ENCODE peak calls at places on chromosomes 11 and 22, in eight cellular contexts. E is non-pigmented ciliary epithelial cell; J is neural crest cell; Z is posterior cingulate gyrus; R is HFFc6; N is stimulated activated CD4-positive, alpha-beta T cell treated with anti-CD3 and anti-CD28 coated beads, Interleukin-4, amount 100 ng/mL, for 48 hours; G is astrocyte of the spinal cord; A is lower lobe of right lung. W is an unnamed sample.

GRCh38 chr22:37043828-37044538 is 7.6 kb upstream of the KCTD17 start:
- DNase-seq in E (no peak), J (peak), Z (no peak), R (peak), N (peak), G (no peak), A (peak), W (peak)

GRCh38 chr11:28525636-28526405 is 417.6 kb downstream of the METTL15 start:
- DNase-seq in E (no peak), J (no peak), Z (no peak), R (no peak), N (no peak), G (no peak), A (no peak), W (no peak)

GRCh38 chr11:11148104-11148509 is 204.9 kb downstream of the CSNK2A3 start:
- DNase-seq in E (peak), J (no peak), Z (no peak), R (peak), N (peak), G (peak), A (peak), W (no peak)

GRCh38 chr11:13923182-13923581 is 39.3 kb upstream of the SPON1 start:
- DNase-seq in E (no peak), J (no peak), Z (no peak), R (no peak), N (no peak), G (no peak), A (no peak), W (no peak)

GRCh38 chr11:43327987-43328386 is 16.2 kb downstream of the API5 start:
- DNase-seq in E (peak), J (no peak), Z (no peak), R (peak), N (no peak), G (peak), A (no peak), W (no peak)

GRCh38 chr22:19823191-19823590 is 31.5 kb downstream of the GNB1L start:
- DNase-seq in E (no peak), J (no peak), Z (no peak), R (no peak), N (no peak), G (no peak), A (peak), W (peak)

GRCh38 chr22:45340323-45340722 is 30.6 kb downstream of the FAM118A start:
- DNase-seq in E (no peak), J (no peak), Z (no peak), R (no peak), N (no peak), G (no peak), A (no peak), W (no peak)

GRCh38 chr11:75733346-75734107 is 15.9 kb downstream of the MOGAT2 start:
- DNase-seq in E (no peak), J (no peak), Z (no peak), R (no peak), N (no peak), G (peak), A (peak), W (no peak)

GRCh38 chr11:27088353-27088752 is 47.7 kb downstream of the BBOX1 start:
- DNase-seq in E (no peak), J (no peak), Z (no peak), R (no peak), N (no peak), G (no peak), A (no peak), W (no peak)

GRCh38 chr11:3867209-3868071 is 12.0 kb downstream of the STIM1 start:
- DNase-seq in E (no peak), J (no peak), Z (no peak), R (no peak), N (no peak), G (no peak), A (no peak), W (no peak)

GRCh38 chr11:95375881-95376280 is 144.9 kb upstream of the SESN3 start:
- DNase-seq in E (peak), J (no peak), Z (no peak), R (no peak), N (no peak), G (peak), A (no peak), W (no peak)

GRCh38 chr22:39299829-39300178 is 19.6 kb downstream of the RPL3 start:
- DNase-seq in E (no peak), J (no peak), Z (no peak), R (peak), N (no peak), G (no peak), A (no peak), W (no peak)

GRCh38 chr22:23225337-23225723 is 45.0 kb downstream of the BCR start:
- DNase-seq in E (no peak), J (no peak), Z (no peak), R (no peak), N (no peak), G (no peak), A (peak), W (no peak)

GRCh38 chr11:70378506-70379134 is 19.7 kb upstream of the CTTN start:
- DNase-seq in E (no peak), J (no peak), Z (no peak), R (no peak), N (no peak), G (no peak), A (no peak), W (no peak)

GRCh38 chr11:65944767-65945166 is 513 bp upstream of the TSGA10IP start:
- DNase-seq in E (no peak), J (no peak), Z (no peak), R (no peak), N (no peak), G (no peak), A (no peak), W (no peak)

GRCh38 chr11:92812841-92813240 is 156.6 kb upstream of the MTNR1B start:
- DNase-seq in E (no peak), J (no peak), Z (no peak), R (no peak), N (no peak), G (no peak), A (no peak), W (no peak)

GRCh38 chr11:117595440-117595839 is 201.6 kb downstream of the DSCAML1 start:
- DNase-seq in E (no peak), J (no peak), Z (no peak), R (no peak), N (no peak), G (no peak), A (no peak), W (no peak)

GRCh38 chr22:39234867-39235687 is 9.7 kb downstream of the PDGFB start:
- DNase-seq in E (no peak), J (no peak), Z (no peak), R (no peak), N (no peak), G (no peak), A (peak), W (no peak)